ENCODE peak calls at places on chromosomes 3 and 15, in five cellular contexts. One of them, this sample, is unnamed.

GRCh38 chr3:147930417-147930816 is 521.3 kb downstream of the ZIC1 start:
- DNase-seq in spleen: no peak
- DNase-seq in esophagus squamous epithelium: no peak
- DNase-seq in sigmoid colon: no peak
- DNase-seq in body of pancreas: no peak
- DNase-seq in this sample: no peak

GRCh38 chr15:99406120-99406519 is 154.8 kb downstream of the LRRC28 start:
- DNase-seq in sigmoid colon: no peak
- DNase-seq in body of pancreas: no peak
- DNase-seq in spleen: no peak
- DNase-seq in esophagus squamous epithelium: no peak
- DNase-seq in this sample: no peak

GRCh38 chr3:56593455-56594158 is 36.6 kb downstream of the CCDC66 start:
- DNase-seq in sigmoid colon: no peak
- DNase-seq in spleen: no peak
- DNase-seq in esophagus squamous epithelium: no peak
- DNase-seq in body of pancreas: no peak
- DNase-seq in this sample: no peak

GRCh38 chr3:8416965-8417364 is 84.7 kb upstream of the LMCD1 start:
- DNase-seq in sigmoid colon: no peak
- DNase-seq in esophagus squamous epithelium: no peak
- DNase-seq in body of pancreas: peak; percentile 75
- DNase-seq in spleen: no peak
- DNase-seq in this sample: no peak

GRCh38 chr15:84714816-84715215 is 1.1 kb downstream of the SEC11A start:
- DNase-seq in esophagus squamous epithelium: no peak
- DNase-seq in sigmoid colon: no peak
- DNase-seq in body of pancreas: no peak
- DNase-seq in spleen: no peak
- DNase-seq in this sample: no peak

GRCh38 chr3:52259035-52259434 is 13.5 kb downstream of the PPM1M start:
- DNase-seq in body of pancreas: no peak
- DNase-seq in sigmoid colon: no peak
- DNase-seq in esophagus squamous epithelium: no peak
- DNase-seq in spleen: no peak
- DNase-seq in this sample: no peak

GRCh38 chr3:114622001-114622400 is 328.2 kb downstream of the TIGIT start:
- DNase-seq in esophagus squamous epithelium: no peak
- DNase-seq in spleen: no peak
- DNase-seq in body of pancreas: no peak
- DNase-seq in sigmoid colon: no peak
- DNase-seq in this sample: no peak

GRCh38 chr3:55172913-55173312 is 245.1 kb upstream of the LRTM1 start:
- DNase-seq in sigmoid colon: no peak
- DNase-seq in body of pancreas: no peak
- DNase-seq in spleen: no peak
- DNase-seq in esophagus squamous epithelium: no peak
- DNase-seq in this sample: no peak

GRCh38 chr3:149151843-149152242 is 22.4 kb downstream of the HPS3 start:
- DNase-seq in esophagus squamous epithelium: no peak
- DNase-seq in body of pancreas: no peak
- DNase-seq in spleen: no peak
- DNase-seq in sigmoid colon: no peak
- DNase-seq in this sample: peak; percentile 30

GRCh38 chr3:65288781-65289180 is 601.0 kb upstream of the ADAMTS9 start:
- DNase-seq in sigmoid colon: no peak
- DNase-seq in esophagus squamous epithelium: no peak
- DNase-seq in body of pancreas: no peak
- DNase-seq in spleen: no peak
- DNase-seq in this sample: no peak

GRCh38 chr3:65285956-65286355 is 598.2 kb upstream of the ADAMTS9 start:
- DNase-seq in body of pancreas: no peak
- DNase-seq in spleen: no peak
- DNase-seq in esophagus squamous epithelium: no peak
- DNase-seq in sigmoid colon: no peak
- DNase-seq in this sample: no peak

GRCh38 chr3:65279225-65279624 is 591.4 kb upstream of the ADAMTS9 start:
- DNase-seq in esophagus squamous epithelium: no peak
- DNase-seq in body of pancreas: no peak
- DNase-seq in spleen: no peak
- DNase-seq in sigmoid colon: no peak
- DNase-seq in this sample: no peak

DNA sequence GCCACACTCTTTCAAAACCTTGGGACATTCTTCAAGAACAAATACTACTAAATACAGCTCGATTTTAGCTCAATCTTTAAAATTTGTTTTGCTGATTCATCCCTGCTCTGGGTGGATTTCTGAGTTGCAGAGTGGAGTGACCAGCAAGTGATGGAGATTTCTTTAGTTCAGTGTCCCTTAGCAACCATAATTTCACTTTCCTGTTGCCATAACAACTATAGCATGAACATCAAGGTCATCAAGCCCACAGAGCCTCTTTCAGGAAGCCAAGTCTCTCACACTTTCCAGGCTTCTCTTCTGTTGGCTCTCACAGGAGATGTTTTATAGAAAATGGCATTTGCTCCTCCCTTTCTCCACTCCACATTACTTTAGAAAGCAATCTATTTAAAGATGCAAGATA is 597.2 kb upstream of the ADAMTS9 start:
- DNase-seq in body of pancreas: no peak
- DNase-seq in sigmoid colon: no peak
- DNase-seq in esophagus squamous epithelium: no peak
- DNase-seq in spleen: no peak
- DNase-seq in this sample: no peak
- H3K9me3 ChIP-seq in body of pancreas: no peaks in the 10 kb centered on the region
- H3K9me3 ChIP-seq in sigmoid colon: no peaks in the 10 kb centered on the region
- H3K9me3 ChIP-seq in esophagus squamous epithelium: no peaks in the 10 kb centered on the region
- H3K9me3 ChIP-seq in spleen: no peaks in the 10 kb centered on the region
- H3K9me3 ChIP-seq in this sample: no peaks in the 10 kb centered on the region

GRCh38 chr3:129581623-129582022 is 24.9 kb downstream of the PLXND1 start:
- DNase-seq in spleen: no peak
- DNase-seq in sigmoid colon: no peak
- DNase-seq in body of pancreas: no peak
- DNase-seq in esophagus squamous epithelium: no peak
- DNase-seq in this sample: no peak
- H3K36me3 ChIP-seq in spleen: peaks cover 11% of the 10 kb centered on the region
- H3K36me3 ChIP-seq in sigmoid colon: peaks cover 2% of the 10 kb centered on the region
- H3K36me3 ChIP-seq in body of pancreas: no peaks in the 10 kb centered on the region
- H3K36me3 ChIP-seq in esophagus squamous epithelium: peaks cover 74% of the 10 kb centered on the region
- H3K36me3 ChIP-seq in this sample: no peaks in the 10 kb centered on the region

DNA sequence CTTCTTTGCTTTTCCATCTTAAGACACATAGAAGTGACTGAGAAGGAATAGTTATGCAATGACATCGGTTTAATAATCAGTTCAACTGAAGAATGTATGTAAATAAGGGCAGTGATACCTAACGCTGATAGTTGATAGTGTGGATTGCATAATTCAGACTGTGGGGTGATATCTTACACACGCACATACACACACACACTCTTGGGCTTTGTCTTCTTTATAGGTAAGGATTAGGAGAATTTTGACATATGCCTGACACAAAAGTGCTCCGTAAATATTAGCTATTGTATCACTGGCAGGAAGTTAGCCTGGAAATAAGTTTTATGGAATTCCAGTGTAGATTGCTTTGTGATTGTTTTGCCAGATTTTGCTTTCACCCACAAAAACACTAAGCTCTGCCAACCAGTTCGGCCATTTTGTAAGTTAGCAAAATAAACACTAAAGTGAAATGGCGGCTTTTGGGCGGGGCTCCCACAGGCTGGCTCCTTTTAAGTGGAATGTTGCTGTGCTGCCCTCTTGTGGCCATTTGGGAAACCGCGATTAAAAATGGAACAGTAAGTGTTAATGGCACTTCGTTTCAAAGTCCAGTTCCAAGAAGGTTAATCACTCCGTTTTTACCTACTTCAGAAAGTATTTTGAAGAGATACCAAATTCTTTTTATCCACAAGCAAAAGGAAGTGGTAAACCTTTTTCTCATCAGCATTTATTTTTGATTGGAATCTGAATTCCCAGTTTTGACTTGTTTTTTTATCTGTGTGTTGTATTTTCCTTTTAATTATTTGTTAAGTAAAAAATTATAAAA is 17.7 kb downstream of the CHD2 start:
- DNase-seq in body of pancreas: peak; percentile 99
- DNase-seq in sigmoid colon: peak; percentile 98
- DNase-seq in esophagus squamous epithelium: peak; percentile 56
- DNase-seq in spleen: peak; percentile 94
- DNase-seq in this sample: peak; percentile 94
- TF ChIP-seq POLR2A in body of pancreas: peak; percentile 27
- TF ChIP-seq POLR2A in sigmoid colon: no peak
- TF ChIP-seq POLR2A in esophagus squamous epithelium: no peak
- TF ChIP-seq POLR2A in spleen: no peak
- TF ChIP-seq POLR2A in this sample: no peak

DNA sequence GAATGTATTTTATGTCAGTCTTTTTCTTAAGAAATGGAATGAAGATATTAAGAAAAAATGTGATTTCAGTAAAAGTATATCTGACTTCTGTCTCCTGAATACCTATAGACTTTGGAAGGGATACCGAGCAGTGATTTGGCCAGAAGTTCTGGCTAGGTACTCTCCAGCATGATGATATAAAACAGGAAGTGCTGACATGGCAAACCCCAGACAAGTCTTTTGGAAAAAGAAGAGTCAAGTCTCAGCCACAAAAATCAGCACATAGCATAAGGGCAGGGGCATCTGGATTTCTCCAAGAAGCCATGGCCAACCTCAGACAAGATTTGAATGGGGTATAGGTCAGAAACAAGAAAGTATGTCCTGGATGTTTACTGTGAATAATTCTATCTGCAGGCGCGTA is 643.3 kb upstream of the ARRDC4 start:
- DNase-seq in body of pancreas: no peak
- DNase-seq in spleen: no peak
- DNase-seq in sigmoid colon: no peak
- DNase-seq in esophagus squamous epithelium: no peak
- DNase-seq in this sample: no peak
- H3K9me3 ChIP-seq in body of pancreas: no peaks in the 10 kb centered on the region
- H3K9me3 ChIP-seq in spleen: peaks cover 8% of the 10 kb centered on the region
- H3K9me3 ChIP-seq in sigmoid colon: no peaks in the 10 kb centered on the region
- H3K9me3 ChIP-seq in esophagus squamous epithelium: no peaks in the 10 kb centered on the region
- H3K9me3 ChIP-seq in this sample: no peaks in the 10 kb centered on the region

GRCh38 chr15:95916568-95916967 is 413.9 kb upstream of the NR2F2 start:
- DNase-seq in spleen: no peak
- DNase-seq in body of pancreas: no peak
- DNase-seq in sigmoid colon: no peak
- DNase-seq in esophagus squamous epithelium: no peak
- DNase-seq in this sample: no peak

GRCh38 chr15:95910643-95911212 is 419.8 kb upstream of the NR2F2 start:
- DNase-seq in spleen: no peak
- DNase-seq in body of pancreas: no peak
- DNase-seq in sigmoid colon: no peak
- DNase-seq in esophagus squamous epithelium: no peak
- DNase-seq in this sample: no peak

GRCh38 chr15:95912280-95912625 is 418.2 kb upstream of the NR2F2 start:
- DNase-seq in body of pancreas: no peak
- DNase-seq in esophagus squamous epithelium: no peak
- DNase-seq in spleen: no peak
- DNase-seq in sigmoid colon: no peak
- DNase-seq in this sample: no peak

GRCh38 chr15:95912728-95913127 is 417.8 kb upstream of the NR2F2 start:
- DNase-seq in esophagus squamous epithelium: no peak
- DNase-seq in body of pancreas: no peak
- DNase-seq in spleen: no peak
- DNase-seq in sigmoid colon: no peak
- DNase-seq in this sample: no peak

GRCh38 chr15:95911570-95912279 is 418.8 kb upstream of the NR2F2 start:
- DNase-seq in esophagus squamous epithelium: no peak
- DNase-seq in spleen: no peak
- DNase-seq in body of pancreas: no peak
- DNase-seq in sigmoid colon: no peak
- DNase-seq in this sample: no peak
- H3K36me3 ChIP-seq in esophagus squamous epithelium: no peaks in the 10 kb centered on the region
- H3K36me3 ChIP-seq in spleen: no peaks in the 10 kb centered on the region
- H3K36me3 ChIP-seq in body of pancreas: no peaks in the 10 kb centered on the region
- H3K36me3 ChIP-seq in sigmoid colon: no peaks in the 10 kb centered on the region
- H3K36me3 ChIP-seq in this sample: no peaks in the 10 kb centered on the region

GRCh38 chr3:5136619-5137429 is 14.7 kb downstream of the ARL8B start:
- DNase-seq in spleen: no peak
- DNase-seq in esophagus squamous epithelium: no peak
- DNase-seq in sigmoid colon: no peak
- DNase-seq in body of pancreas: no peak
- DNase-seq in this sample: no peak

GRCh38 chr3:5133239-5133638 is 11.1 kb downstream of the ARL8B start:
- DNase-seq in sigmoid colon: no peak
- DNase-seq in esophagus squamous epithelium: no peak
- DNase-seq in spleen: no peak
- DNase-seq in body of pancreas: no peak
- DNase-seq in this sample: no peak

GRCh38 chr3:5136211-5136610 is 14.1 kb downstream of the ARL8B start:
- DNase-seq in spleen: no peak
- DNase-seq in sigmoid colon: no peak
- DNase-seq in body of pancreas: no peak
- DNase-seq in esophagus squamous epithelium: no peak
- DNase-seq in this sample: no peak

GRCh38 chr3:5138214-5138981 is 16.3 kb downstream of the ARL8B start:
- DNase-seq in body of pancreas: no peak
- DNase-seq in sigmoid colon: no peak
- DNase-seq in spleen: no peak
- DNase-seq in esophagus squamous epithelium: no peak
- DNase-seq in this sample: no peak

GRCh38 chr3:5133689-5134088 is 11.6 kb downstream of the ARL8B start:
- DNase-seq in sigmoid colon: no peak
- DNase-seq in esophagus squamous epithelium: no peak
- DNase-seq in spleen: no peak
- DNase-seq in body of pancreas: peak; percentile 14
- DNase-seq in this sample: no peak
- TF ChIP-seq POLR2A in sigmoid colon: no peak
- TF ChIP-seq POLR2A in esophagus squamous epithelium: no peak
- TF ChIP-seq POLR2A in spleen: no peak
- TF ChIP-seq POLR2A in body of pancreas: no peak
- TF ChIP-seq POLR2A in this sample: no peak

GRCh38 chr15:81264072-81264857 is 59.7 kb downstream of the STARD5 start:
- DNase-seq in sigmoid colon: no peak
- DNase-seq in spleen: no peak
- DNase-seq in esophagus squamous epithelium: no peak
- DNase-seq in body of pancreas: no peak
- DNase-seq in this sample: no peak
- H3K9me3 ChIP-seq in sigmoid colon: no peaks in the 10 kb centered on the region
- H3K9me3 ChIP-seq in spleen: no peaks in the 10 kb centered on the region
- H3K9me3 ChIP-seq in esophagus squamous epithelium: no peaks in the 10 kb centered on the region
- H3K9me3 ChIP-seq in body of pancreas: no peaks in the 10 kb centered on the region
- H3K9me3 ChIP-seq in this sample: no peaks in the 10 kb centered on the region

GRCh38 chr3:167711439-167711838 is 23.3 kb downstream of the PDCD10 start:
- DNase-seq in esophagus squamous epithelium: no peak
- DNase-seq in body of pancreas: no peak
- DNase-seq in sigmoid colon: no peak
- DNase-seq in spleen: no peak
- DNase-seq in this sample: no peak

GRCh38 chr3:167710552-167710951 is 24.1 kb downstream of the PDCD10 start:
- DNase-seq in esophagus squamous epithelium: no peak
- DNase-seq in sigmoid colon: no peak
- DNase-seq in body of pancreas: no peak
- DNase-seq in spleen: no peak
- DNase-seq in this sample: no peak

GRCh38 chr3:167700926-167701325 is 33.8 kb downstream of the PDCD10 start:
- DNase-seq in sigmoid colon: no peak
- DNase-seq in spleen: no peak
- DNase-seq in body of pancreas: no peak
- DNase-seq in esophagus squamous epithelium: no peak
- DNase-seq in this sample: no peak

GRCh38 chr3:167709690-167710089 is 25.0 kb downstream of the PDCD10 start:
- DNase-seq in body of pancreas: no peak
- DNase-seq in spleen: no peak
- DNase-seq in esophagus squamous epithelium: no peak
- DNase-seq in sigmoid colon: no peak
- DNase-seq in this sample: no peak

GRCh38 chr3:167705840-167706239 is 28.9 kb downstream of the PDCD10 start:
- DNase-seq in esophagus squamous epithelium: no peak
- DNase-seq in spleen: no peak
- DNase-seq in sigmoid colon: no peak
- DNase-seq in body of pancreas: no peak
- DNase-seq in this sample: no peak
- H3K36me3 ChIP-seq in esophagus squamous epithelium: peaks cover 70% of the 10 kb centered on the region
- H3K36me3 ChIP-seq in spleen: peaks cover 19% of the 10 kb centered on the region
- H3K36me3 ChIP-seq in sigmoid colon: peaks cover 9% of the 10 kb centered on the region
- H3K36me3 ChIP-seq in body of pancreas: no peaks in the 10 kb centered on the region
- H3K36me3 ChIP-seq in this sample: no peaks in the 10 kb centered on the region

This sample was measured in gastrocnemius medialis.